ENCODE peak calls at places on chromosomes 16 and 17, in five cellular contexts. One of them, this sample, is unnamed.

GRCh38 chr17:66351053-66351452 is 48.6 kb downstream of the PRKCA start:
- DNase-seq in neural progenitor cell: no peak
- DNase-seq in tibial artery: peak; percentile 63
- DNase-seq in left ventricle myocardium inferior: no peak
- DNase-seq in GM23338: no peak
- DNase-seq in this sample: no peak

GRCh38 chr16:31371619-31372484 is 16.9 kb downstream of the ITGAX start:
- DNase-seq in neural progenitor cell: no peak
- DNase-seq in tibial artery: no peak
- DNase-seq in left ventricle myocardium inferior: no peak
- DNase-seq in GM23338: no peak
- DNase-seq in this sample: no peak

GRCh38 chr16:14172200-14172805 is 101.2 kb downstream of the MRTFB start:
- DNase-seq in neural progenitor cell: no peak
- DNase-seq in tibial artery: no peak
- DNase-seq in left ventricle myocardium inferior: no peak
- DNase-seq in GM23338: no peak
- DNase-seq in this sample: no peak

GRCh38 chr17:21242026-21242700 is 11.0 kb downstream of the NATD1 start:
- DNase-seq in neural progenitor cell: no peak
- DNase-seq in tibial artery: no peak
- DNase-seq in left ventricle myocardium inferior: no peak
- DNase-seq in GM23338: no peak
- DNase-seq in this sample: no peak

GRCh38 chr16:87615621-87616041 is 13.3 kb downstream of the JPH3 start:
- DNase-seq in neural progenitor cell: no peak
- DNase-seq in tibial artery: no peak
- DNase-seq in left ventricle myocardium inferior: no peak
- DNase-seq in GM23338: no peak
- DNase-seq in this sample: no peak

GRCh38 chr17:74513987-74514631 is 17.2 kb downstream of the CD300LB start:
- DNase-seq in neural progenitor cell: peak; percentile 30
- DNase-seq in tibial artery: no peak
- DNase-seq in left ventricle myocardium inferior: no peak
- DNase-seq in GM23338: peak; percentile 77
- DNase-seq in this sample: no peak

GRCh38 chr17:81004336-81005015 is 12.8 kb downstream of the CHMP6 start:
- DNase-seq in neural progenitor cell: peak; percentile 39
- DNase-seq in tibial artery: no peak
- DNase-seq in left ventricle myocardium inferior: no peak
- DNase-seq in GM23338: no peak
- DNase-seq in this sample: no peak

GRCh38 chr17:8189041-8189710 is 804 bp downstream of the BORCS6 start:
- DNase-seq in neural progenitor cell: peak; percentile 31
- DNase-seq in tibial artery: no peak
- DNase-seq in left ventricle myocardium inferior: peak; percentile 34
- DNase-seq in GM23338: no peak
- DNase-seq in this sample: no peak

GRCh38 chr16:88634141-88634993 is 4.0 kb upstream of the IL17C start:
- DNase-seq in neural progenitor cell: peak; percentile 83
- DNase-seq in tibial artery: no peak
- DNase-seq in left ventricle myocardium inferior: peak; percentile 52
- DNase-seq in GM23338: peak; percentile 90
- DNase-seq in this sample: peak; percentile 33

GRCh38 chr17:50774225-50774803 is 7.0 kb upstream of the ANKRD40CL start:
- DNase-seq in neural progenitor cell: no peak
- DNase-seq in tibial artery: no peak
- DNase-seq in left ventricle myocardium inferior: no peak
- DNase-seq in GM23338: peak; percentile 53
- DNase-seq in this sample: no peak

GRCh38 chr16:53415504-53415903 is 18.8 kb upstream of the RBL2 start:
- DNase-seq in neural progenitor cell: peak; percentile 47
- DNase-seq in tibial artery: no peak
- DNase-seq in left ventricle myocardium inferior: no peak
- DNase-seq in GM23338: peak; percentile 69
- DNase-seq in this sample: no peak

GRCh38 chr17:36934759-36935630 is 2.3 kb upstream of the LHX1 start:
- DNase-seq in neural progenitor cell: peak; percentile 85
- DNase-seq in tibial artery: no peak
- DNase-seq in left ventricle myocardium inferior: no peak
- DNase-seq in GM23338: peak; percentile 85
- DNase-seq in this sample: no peak

GRCh38 chr17:79557276-79557675 is 53.6 kb downstream of the RBFOX3 start:
- DNase-seq in neural progenitor cell: no peak
- DNase-seq in tibial artery: no peak
- DNase-seq in left ventricle myocardium inferior: no peak
- DNase-seq in GM23338: no peak
- DNase-seq in this sample: no peak

GRCh38 chr16:86955136-86955890 is 361.9 kb downstream of the C16orf95 start:
- DNase-seq in neural progenitor cell: no peak
- DNase-seq in tibial artery: no peak
- DNase-seq in left ventricle myocardium inferior: no peak
- DNase-seq in GM23338: no peak
- DNase-seq in this sample: no peak

DNA sequence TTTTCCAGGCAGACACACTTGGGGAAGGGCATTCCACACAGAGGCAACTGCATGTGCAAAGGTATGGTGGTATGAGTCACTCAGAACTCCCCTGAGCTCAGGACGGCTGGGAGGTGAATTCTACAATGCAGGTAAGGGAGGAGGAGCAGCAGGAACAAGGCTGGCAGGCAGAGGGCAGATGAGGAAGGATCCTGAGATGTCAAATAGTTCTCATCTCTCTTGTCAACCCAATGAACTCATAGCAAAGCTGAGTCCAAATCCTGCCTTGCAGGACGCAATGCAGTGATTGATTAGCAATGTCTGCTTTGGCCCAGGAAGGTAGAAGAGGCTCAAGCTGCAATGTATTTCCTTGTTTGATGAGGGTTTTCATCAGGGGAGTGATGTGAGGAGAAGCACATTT is 243.5 kb downstream of the XYLT1 start:
- DNase-seq in neural progenitor cell: no peak
- DNase-seq in tibial artery: no peak
- DNase-seq in left ventricle myocardium inferior: no peak
- DNase-seq in GM23338: peak; percentile 48
- DNase-seq in this sample: no peak
- TF ChIP-seq CTCF in neural progenitor cell: no peak
- TF ChIP-seq CTCF in tibial artery: no peak
- TF ChIP-seq CTCF in left ventricle myocardium inferior: no peak
- TF ChIP-seq CTCF in GM23338: no peak
- TF ChIP-seq CTCF in this sample: no peak

GRCh38 chr16:12320298-12320706 is 343.8 kb downstream of the SNX29 start:
- DNase-seq in neural progenitor cell: no peak
- DNase-seq in tibial artery: no peak
- DNase-seq in left ventricle myocardium inferior: no peak
- DNase-seq in GM23338: no peak
- DNase-seq in this sample: no peak

GRCh38 chr16:12317121-12317810 is 340.7 kb downstream of the SNX29 start:
- DNase-seq in neural progenitor cell: no peak
- DNase-seq in tibial artery: no peak
- DNase-seq in left ventricle myocardium inferior: no peak
- DNase-seq in GM23338: no peak
- DNase-seq in this sample: no peak

GRCh38 chr16:12319464-12320030 is 343.0 kb downstream of the SNX29 start:
- DNase-seq in neural progenitor cell: no peak
- DNase-seq in tibial artery: no peak
- DNase-seq in left ventricle myocardium inferior: no peak
- DNase-seq in GM23338: peak; percentile 16
- DNase-seq in this sample: no peak

GRCh38 chr16:12318661-12319463 is 342.3 kb downstream of the SNX29 start:
- DNase-seq in neural progenitor cell: no peak
- DNase-seq in tibial artery: no peak
- DNase-seq in left ventricle myocardium inferior: no peak
- DNase-seq in GM23338: no peak
- DNase-seq in this sample: no peak

GRCh38 chr16:12317856-12318591 is 341.5 kb downstream of the SNX29 start:
- DNase-seq in neural progenitor cell: no peak
- DNase-seq in tibial artery: no peak
- DNase-seq in left ventricle myocardium inferior: no peak
- DNase-seq in GM23338: no peak
- DNase-seq in this sample: no peak
- H3K27ac ChIP-seq in neural progenitor cell: no peak overlapping the region
- H3K27ac ChIP-seq in tibial artery: no peak overlapping the region
- H3K27ac ChIP-seq in left ventricle myocardium inferior: no peak overlapping the region
- H3K27ac ChIP-seq in GM23338: no peak overlapping the region
- H3K27ac ChIP-seq in this sample: no peak overlapping the region

GRCh38 chr17:48590603-48591161 is 641 bp upstream of the HOXB3 start:
- DNase-seq in neural progenitor cell: no peak
- DNase-seq in tibial artery: no peak
- DNase-seq in left ventricle myocardium inferior: no peak
- DNase-seq in GM23338: no peak
- DNase-seq in this sample: no peak
- H3K27me3 ChIP-seq in neural progenitor cell: peaks cover 100% of the 10 kb centered on the region
- H3K27me3 ChIP-seq in tibial artery: no peaks in the 10 kb centered on the region
- H3K27me3 ChIP-seq in left ventricle myocardium inferior: peaks cover 100% of the 10 kb centered on the region
- H3K27me3 ChIP-seq in GM23338: peaks cover 100% of the 10 kb centered on the region
- H3K27me3 ChIP-seq in this sample: peaks cover 95% of the 10 kb centered on the region

DNA sequence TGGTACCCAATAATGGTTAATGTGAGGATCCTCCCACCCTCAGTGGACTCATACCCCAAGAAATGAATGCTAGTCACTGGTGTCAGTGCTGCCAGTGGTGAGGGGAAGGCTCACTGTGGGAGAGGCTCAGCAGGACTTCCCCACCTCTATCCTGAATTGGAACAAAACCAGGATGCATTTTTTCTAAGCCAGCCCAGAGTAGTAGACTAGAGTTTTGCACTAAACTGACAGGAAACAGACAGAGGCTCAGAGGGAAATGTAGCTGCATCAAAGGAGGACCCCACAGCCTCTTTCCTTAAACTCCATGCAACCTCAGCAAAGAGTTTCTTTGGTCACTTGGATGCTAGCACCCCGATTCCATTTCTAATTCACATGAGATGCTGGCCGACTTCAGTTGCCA is 10.6 kb upstream of the SKAP1 start:
- DNase-seq in neural progenitor cell: no peak
- DNase-seq in tibial artery: no peak
- DNase-seq in left ventricle myocardium inferior: no peak
- DNase-seq in GM23338: no peak
- DNase-seq in this sample: no peak
- TF ChIP-seq CTCF in neural progenitor cell: no peak
- TF ChIP-seq CTCF in tibial artery: no peak
- TF ChIP-seq CTCF in left ventricle myocardium inferior: no peak
- TF ChIP-seq CTCF in GM23338: no peak
- TF ChIP-seq CTCF in this sample: no peak

GRCh38 chr17:61261001-61261587 is 138.5 kb upstream of the TBX2 start:
- DNase-seq in neural progenitor cell: no peak
- DNase-seq in tibial artery: no peak
- DNase-seq in left ventricle myocardium inferior: no peak
- DNase-seq in GM23338: no peak
- DNase-seq in this sample: no peak
- H3K27ac ChIP-seq in neural progenitor cell: no peak overlapping the region
- H3K27ac ChIP-seq in tibial artery: peak overlapping the region; percentile 86
- H3K27ac ChIP-seq in left ventricle myocardium inferior: peak overlapping the region; percentile 78
- H3K27ac ChIP-seq in GM23338: no peak overlapping the region
- H3K27ac ChIP-seq in this sample: no peak overlapping the region

GRCh38 chr16:1861730-1862129 is 10.2 kb downstream of the MEIOB start:
- DNase-seq in neural progenitor cell: no peak
- DNase-seq in tibial artery: no peak
- DNase-seq in left ventricle myocardium inferior: no peak
- DNase-seq in GM23338: no peak
- DNase-seq in this sample: no peak

GRCh38 chr16:1858189-1858588 is 13.8 kb downstream of the MEIOB start:
- DNase-seq in neural progenitor cell: no peak
- DNase-seq in tibial artery: no peak
- DNase-seq in left ventricle myocardium inferior: no peak
- DNase-seq in GM23338: no peak
- DNase-seq in this sample: no peak

GRCh38 chr16:1862394-1862793 is 9.6 kb downstream of the MEIOB start:
- DNase-seq in neural progenitor cell: no peak
- DNase-seq in tibial artery: no peak
- DNase-seq in left ventricle myocardium inferior: no peak
- DNase-seq in GM23338: no peak
- DNase-seq in this sample: no peak

GRCh38 chr16:1859650-1860049 is 12.3 kb downstream of the MEIOB start:
- DNase-seq in neural progenitor cell: no peak
- DNase-seq in tibial artery: no peak
- DNase-seq in left ventricle myocardium inferior: no peak
- DNase-seq in GM23338: peak; percentile 20
- DNase-seq in this sample: no peak

DNA sequence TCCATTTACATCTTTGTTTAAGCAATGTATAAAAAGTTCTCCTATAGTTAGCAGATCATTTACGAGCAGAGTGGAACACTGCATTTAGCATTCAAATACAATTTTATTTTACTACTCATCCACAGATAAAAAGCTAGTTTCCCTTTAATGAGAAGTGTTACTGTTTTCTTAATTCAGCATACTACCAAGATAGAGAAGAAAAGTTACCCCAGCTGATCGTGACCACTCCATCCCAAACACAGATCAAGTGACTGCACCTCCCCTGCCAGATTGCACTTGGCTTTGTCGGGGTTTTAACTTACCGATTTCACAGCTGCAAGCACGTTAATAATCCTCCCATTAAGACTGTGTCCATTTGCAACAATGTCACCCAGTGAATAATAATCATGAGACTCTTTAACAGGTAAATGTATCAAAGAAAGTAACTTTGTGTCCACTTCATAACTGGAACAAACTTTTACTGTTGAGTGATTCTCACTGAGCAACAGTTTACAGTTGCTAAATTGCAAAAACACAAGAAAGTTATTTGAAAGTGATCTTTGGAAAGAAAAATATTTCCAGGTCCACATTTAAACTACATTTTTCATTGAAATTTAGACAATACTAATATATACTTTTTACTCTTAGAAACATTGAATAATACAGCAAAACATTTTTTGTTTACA is 14.4 kb downstream of the MEIOB start:
- DNase-seq in neural progenitor cell: no peak
- DNase-seq in tibial artery: no peak
- DNase-seq in left ventricle myocardium inferior: no peak
- DNase-seq in GM23338: no peak
- DNase-seq in this sample: no peak
- H3K27me3 ChIP-seq in neural progenitor cell: peaks cover 91% of the 10 kb centered on the region
- H3K27me3 ChIP-seq in tibial artery: no peaks in the 10 kb centered on the region
- H3K27me3 ChIP-seq in left ventricle myocardium inferior: peaks cover 54% of the 10 kb centered on the region
- H3K27me3 ChIP-seq in GM23338: no peaks in the 10 kb centered on the region
- H3K27me3 ChIP-seq in this sample: peaks cover 4% of the 10 kb centered on the region

DNA sequence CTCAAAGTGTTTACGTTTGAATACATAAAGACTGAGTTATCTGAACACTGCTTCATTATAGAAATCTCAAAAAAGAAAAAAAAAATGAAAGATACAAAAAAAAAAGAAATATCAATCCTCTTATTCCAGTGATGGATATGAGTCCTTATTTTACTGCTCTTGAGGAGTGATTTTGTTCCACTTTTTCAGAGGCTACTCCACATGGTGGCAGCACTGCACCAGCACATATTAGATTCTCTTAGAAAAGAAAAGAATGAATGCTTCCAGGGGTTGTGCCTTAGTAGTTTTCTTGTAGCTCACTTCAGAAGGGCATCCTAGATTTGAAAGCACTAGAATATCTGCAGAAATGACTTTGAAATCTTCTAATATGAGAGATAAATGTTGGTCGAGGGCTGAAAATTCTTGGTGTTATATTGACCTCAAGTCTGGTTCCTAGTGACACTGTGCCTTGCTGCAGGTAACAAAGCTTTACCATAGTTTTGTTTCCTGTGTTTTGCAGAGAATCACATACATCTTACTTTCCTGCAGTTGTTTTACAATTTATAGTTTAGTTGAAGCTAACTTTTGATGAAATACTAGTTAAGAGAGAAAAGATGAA is 25.9 kb downstream of the AP2B1 start:
- DNase-seq in neural progenitor cell: peak; percentile 66
- DNase-seq in tibial artery: peak; percentile 50
- DNase-seq in left ventricle myocardium inferior: no peak
- DNase-seq in GM23338: peak; percentile 70
- DNase-seq in this sample: peak; percentile 22
- TF ChIP-seq CTCF in neural progenitor cell: peak; percentile 79
- TF ChIP-seq CTCF in tibial artery: peak; percentile 53
- TF ChIP-seq CTCF in left ventricle myocardium inferior: peak; percentile 69
- TF ChIP-seq CTCF in GM23338: peak; percentile 84
- TF ChIP-seq CTCF in this sample: peak; percentile 68